ENCODE peak calls at places on chromosomes 11 and 22, in four cellular contexts. H is H1, G is HepG2, K is K562. Y is an unnamed sample.

GRCh38 chr22:21051145-21051835 is 5.5 kb downstream of the LRRC74B start:
- DNase-seq in H (no peak), G (no peak), K (no peak), Y (no peak)

GRCh38 chr11:134528453-134528852 is 116.4 kb upstream of the B3GAT1 start:
- DNase-seq in H (no peak), G (no peak), K (no peak), Y (no peak)

GRCh38 chr22:46549565-46549840 is 12.1 kb upstream of the CELSR1 start:
- DNase-seq in H (no peak), G (no peak), K (no peak), Y (no peak)

GRCh38 chr11:4665424-4665823 is 21.6 kb downstream of the OR51E1 start:
- DNase-seq in H (no peak), G (no peak), K (no peak), Y (no peak)

GRCh38 chr11:1882265-1883238 is 9.1 kb downstream of the PRR33 start:
- DNase-seq in H (peak), G (peak), K (peak), Y (peak)

GRCh38 chr11:78428273-78428651 is 10.6 kb upstream of the GAB2 start:
- DNase-seq in H (no peak), G (no peak), K (no peak), Y (no peak)

GRCh38 chr11:94641167-94641761 is 74.1 kb downstream of the PIWIL4 start:
- DNase-seq in H (no peak), G (no peak), K (no peak), Y (no peak)

GRCh38 chr22:16609548-16610261 is 17.1 kb upstream of the CCT8L2 start:
- DNase-seq in H (no peak), G (no peak), K (peak), Y (no peak)

GRCh38 chr11:64742087-64742939 is 1.6 kb downstream of the RASGRP2 start:
- DNase-seq in H (no peak), G (no peak), K (peak), Y (no peak)

GRCh38 chr11:17293308-17293707 is 16.8 kb downstream of the NUCB2 start:
- DNase-seq in H (no peak), G (no peak), K (no peak), Y (no peak)

GRCh38 chr11:86588566-86589090 is 83.8 kb downstream of the ME3 start:
- DNase-seq in H (no peak), G (no peak), K (no peak), Y (no peak)

GRCh38 chr11:74347381-74347780 is 35.9 kb upstream of the P4HA3 start:
- DNase-seq in H (no peak), G (peak), K (no peak), Y (no peak)

GRCh38 chr11:74019860-74020259 is 11.0 kb upstream of the UCP3 start:
- DNase-seq in H (no peak), G (no peak), K (no peak), Y (no peak)

GRCh38 chr11:19664896-19665548 is 47.6 kb upstream of the NAV2 start:
- DNase-seq in H (no peak), G (no peak), K (no peak), Y (no peak)

GRCh38 chr22:22060200-22061084 is 77.9 kb upstream of the TOP3B start:
- DNase-seq in H (peak), G (peak), K (peak), Y (peak)

GRCh38 chr11:17445240-17445795 is 31.3 kb downstream of the ABCC8 start:
- DNase-seq in H (no peak), G (no peak), K (no peak), Y (no peak)

GRCh38 chr11:64246874-64247728 is at the start of gene PPP1R14B:
- DNase-seq in H (no peak), G (peak), K (peak), Y (peak)

GRCh38 chr22:34437140-34437539 is 516.9 kb upstream of the LARGE1 start:
- DNase-seq in H (no peak), G (no peak), K (no peak), Y (no peak)

GRCh38 chr11:66069715-66070603 is at the start of gene PACS1:
- DNase-seq in H (peak), G (peak), K (peak), Y (peak)

GRCh38 chr22:44344407-44344806 is 31.7 kb upstream of the SHISAL1 start:
- DNase-seq in H (no peak), G (no peak), K (no peak), Y (no peak)

GRCh38 chr11:111419181-111419580 is 40.1 kb upstream of the POU2AF1 start:
- DNase-seq in H (no peak), G (no peak), K (no peak), Y (no peak)

GRCh38 chr11:62398011-62398994 is 20.5 kb upstream of the SCGB1A1 start:
- DNase-seq in H (no peak), G (peak), K (peak), Y (peak)

GRCh38 chr22:25085930-25086901 is 113.4 kb upstream of the CRYBB3 start:
- DNase-seq in H (no peak), G (peak), K (no peak), Y (no peak)

GRCh38 chr22:19988965-19989724 is 27.5 kb downstream of the ARVCF start:
- DNase-seq in H (no peak), G (no peak), K (peak), Y (no peak)

GRCh38 chr11:12864316-12865156 is 144.6 kb upstream of the RASSF10 start:
- DNase-seq in H (peak), G (no peak), K (no peak), Y (no peak)

GRCh38 chr11:129853508-129854228 is 38.0 kb downstream of the TMEM45B start:
- DNase-seq in H (no peak), G (peak), K (no peak), Y (no peak)

GRCh38 chr11:113628912-113629311 is 77.2 kb downstream of the TMPRSS5 start:
- DNase-seq in H (peak), G (no peak), K (no peak), Y (no peak)

GRCh38 chr11:27158763-27159679 is 118.4 kb downstream of the BBOX1 start:
- DNase-seq in H (peak), G (peak), K (peak), Y (peak)

GRCh38 chr11:35139883-35140282 is 912 bp downstream of the CD44 start:
- DNase-seq in H (no peak), G (no peak), K (no peak), Y (no peak)

GRCh38 chr11:37264783-37265182 is 666.7 kb upstream of the RAG2 start:
- DNase-seq in H (no peak), G (no peak), K (no peak), Y (no peak)

GRCh38 chr11:58561394-58562102 is 14.1 kb downstream of the LPXN start:
- DNase-seq in H (no peak), G (peak), K (no peak), Y (peak)

GRCh38 chr11:17766590-17766989 is 32.0 kb downstream of the KCNC1 start:
- DNase-seq in H (no peak), G (no peak), K (peak), Y (no peak)

GRCh38 chr11:61485080-61485479 is 23.5 kb upstream of the LRRC10B start:
- DNase-seq in H (no peak), G (no peak), K (no peak), Y (no peak)

GRCh38 chr11:34380696-34381095 is 22.9 kb upstream of the ABTB2 start:
- DNase-seq in H (no peak), G (peak), K (no peak), Y (peak)

GRCh38 chr11:131841925-131842635 is 471.7 kb downstream of the NTM start:
- DNase-seq in H (no peak), G (no peak), K (no peak), Y (no peak)

GRCh38 chr11:46896719-46897406 is 21.5 kb downstream of the LRP4 start:
- DNase-seq in H (no peak), G (peak), K (peak), Y (peak)
- TF ChIP-seq KDM1A in H (no peak), G (no peak), K (no peak), Y (no peak)

DNA sequence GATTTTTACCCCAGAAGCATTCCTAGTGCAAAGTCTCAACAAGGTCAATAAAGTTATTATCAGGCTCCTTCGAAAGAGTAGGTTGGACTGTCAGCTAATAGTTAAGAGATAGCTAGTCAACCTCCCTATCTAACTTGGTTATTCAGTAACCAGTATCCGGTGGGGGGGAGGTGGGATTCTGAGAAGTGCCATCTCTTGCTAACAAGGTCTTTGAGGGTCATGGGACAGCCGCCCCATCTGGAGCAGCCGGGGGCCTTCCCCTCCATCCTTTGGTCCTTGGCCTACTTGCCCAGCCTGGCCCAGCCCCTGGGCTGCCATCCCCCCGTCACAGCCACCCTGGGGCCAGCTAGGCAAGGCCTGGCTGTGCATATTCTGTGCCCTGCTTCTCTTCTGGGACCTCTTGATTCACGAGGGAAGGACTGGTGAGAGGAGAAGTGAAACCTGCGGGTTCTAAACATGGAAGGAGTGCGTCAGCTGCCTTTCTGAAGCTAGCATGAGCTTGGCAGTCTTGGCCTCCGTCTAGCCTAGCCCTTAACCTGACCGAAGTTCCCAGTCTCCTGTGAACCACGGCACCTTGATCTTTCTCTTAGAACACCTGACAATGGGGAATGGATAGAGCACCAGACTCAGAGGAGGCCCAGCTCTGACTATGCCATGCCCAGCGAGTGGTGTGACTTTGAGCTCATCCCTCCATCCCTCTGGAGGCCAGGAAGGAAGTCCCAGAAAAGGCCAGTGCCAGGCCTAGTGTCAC is 9.3 kb downstream of the SLC37A2 start:
- DNase-seq in H (no peak), G (peak), K (no peak), Y (no peak)
- TF ChIP-seq MAFK in H (no peak), G (no peak), K (no peak), Y (no peak)

GRCh38 chr11:41201156-41201555 is 258.3 kb downstream of the LRRC4C start:
- DNase-seq in H (peak), G (peak), K (peak), Y (no peak)
- TF ChIP-seq KDM1A in H (no peak), G (no peak), K (no peak), Y (no peak)

DNA sequence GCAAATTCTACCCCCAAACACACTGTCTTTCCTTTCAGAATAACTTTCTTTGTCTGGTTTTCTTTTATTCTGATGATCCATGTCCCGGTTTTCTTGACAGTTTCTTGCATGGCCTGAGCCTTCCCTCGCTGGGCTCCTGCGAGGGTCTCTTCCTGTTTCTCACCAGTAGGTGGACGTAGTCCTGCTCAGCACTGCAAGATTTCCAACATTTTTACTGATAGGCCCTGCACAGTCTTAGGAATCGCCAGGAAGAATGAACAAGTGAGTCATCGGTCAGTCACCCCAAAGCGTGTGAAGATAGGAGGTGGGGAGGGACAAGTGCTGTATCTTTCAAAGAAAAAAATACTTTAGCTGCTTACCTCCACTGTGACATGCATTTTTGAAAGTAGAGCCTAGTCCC is 16.9 kb upstream of the KIRREL3 start:
- DNase-seq in H (no peak), G (no peak), K (peak), Y (peak)
- TF ChIP-seq MAFK in H (no peak), G (no peak), K (no peak), Y (no peak)